ENCODE peak calls at places on chromosome 11, in five cellular contexts. A is activated gamma-delta T cell treated with anti-CD3 and anti-CD28 coated beads, Interleukin-2, amount 50 U/mL, for 16 hours; M is neural crest cell; C is ELR; L is NCI-H1105. Q is an unnamed sample.

GRCh38 chr11:26558191-26558590 is 13.9 kb downstream of the MUC15 start:
- DNase-seq in C (no peak), L (no peak), M (no peak), A (no peak), Q (no peak)

GRCh38 chr11:15674756-15675155 is 560.0 kb downstream of the INSC start:
- DNase-seq in A (no peak), C (no peak), M (no peak), L (no peak), Q (no peak)

GRCh38 chr11:26753738-26754504 is 32.1 kb upstream of the SLC5A12 start:
- DNase-seq in C (peak), L (peak), A (no peak), M (peak), Q (no peak)

GRCh38 chr11:1829039-1829820 is 5.6 kb upstream of the SYT8 start:
- DNase-seq in C (peak), A (no peak), M (no peak), L (no peak), Q (no peak)

GRCh38 chr11:131880976-131881375 is 510.6 kb downstream of the NTM start:
- DNase-seq in C (no peak), L (no peak), M (no peak), A (no peak), Q (no peak)

GRCh38 chr11:65586676-65587075 is 8.9 kb downstream of the KCNK7 start:
- DNase-seq in C (no peak), M (no peak), L (no peak), A (no peak), Q (no peak)

GRCh38 chr11:130642994-130643393 is 194.5 kb downstream of the ADAMTS15 start:
- DNase-seq in C (no peak), L (no peak), M (no peak), A (no peak), Q (no peak)

GRCh38 chr11:65334696-65335295 is 1.1 kb downstream of the DPF2 start:
- DNase-seq in A (no peak), M (no peak), C (peak), L (no peak), Q (no peak)

GRCh38 chr11:35897019-35897418 is 46.8 kb upstream of the LDLRAD3 start:
- DNase-seq in A (no peak), L (no peak), M (no peak), C (no peak), Q (no peak)

GRCh38 chr11:66717925-66718319 is 11.1 kb downstream of the SPTBN2 start:
- DNase-seq in C (no peak), A (no peak), M (no peak), L (no peak), Q (no peak)

GRCh38 chr11:128512478-128513127 is 74.8 kb downstream of the ETS1 start:
- DNase-seq in M (no peak), L (no peak), A (no peak), C (peak), Q (no peak)

GRCh38 chr11:76512851-76513653 is 68.2 kb downstream of the EMSY start:
- DNase-seq in L (no peak), C (peak), M (no peak), A (no peak), Q (no peak)

GRCh38 chr11:115503083-115503885 is 931 bp downstream of the CADM1 start:
- DNase-seq in A (no peak), C (peak), L (peak), M (peak), Q (no peak)